ENCODE peak calls at places on chromosomes 6 and 20, in nine cellular contexts. M is cardiac muscle cell; F is GM23338; U is neural progenitor cell; D is tibial nerve; S is naive thymus-derived CD4-positive, alpha-beta T cell; C is right lobe of liver; L is breast epithelium; J is ascending aorta. V is an unnamed sample. For H3K4me1, the result is how much of the 10 kb centered on the place peaks cover.

GRCh38 chr6:144344651-144345050 is 59.5 kb downstream of the UTRN start:
- DNase-seq in M (no peak), F (no peak), U (no peak), D (no peak), S (peak), C (no peak), L (no peak), J (no peak), V (no peak)

GRCh38 chr6:131013495-131013894 is 49.5 kb downstream of the EPB41L2 start:
- DNase-seq in M (no peak), F (no peak), U (no peak), D (no peak), S (no peak), C (no peak), L (no peak), J (no peak), V (no peak)

GRCh38 chr6:54680531-54680930 is 166.0 kb upstream of the FAM83B start:
- DNase-seq in M (no peak), F (no peak), U (no peak), D (no peak), S (no peak), C (no peak), L (no peak), J (no peak), V (no peak)

GRCh38 chr6:77626431-77626830 is 26.4 kb upstream of the MEI4 start:
- DNase-seq in M (no peak), F (no peak), U (no peak), D (no peak), S (no peak), C (no peak), L (no peak), J (no peak), V (no peak)

GRCh38 chr6:78911218-78911617 is 43.9 kb downstream of the IRAK1BP1 start:
- DNase-seq in M (no peak), F (no peak), U (no peak), D (no peak), S (no peak), C (no peak), L (no peak), J (no peak), V (no peak)

GRCh38 chr6:101016163-101016562 is 135.0 kb upstream of the ASCC3 start:
- DNase-seq in M (no peak), F (no peak), U (no peak), D (no peak), S (no peak), C (no peak), L (no peak), J (no peak), V (no peak)

GRCh38 chr6:34475167-34476047 is 9.5 kb downstream of the PACSIN1 start:
- DNase-seq in M (no peak), F (no peak), U (no peak), D (no peak), S (no peak), C (no peak), L (no peak), J (no peak), V (no peak)

GRCh38 chr6:22448311-22448711 is 121.1 kb upstream of the HDGFL1 start:
- DNase-seq in M (no peak), F (no peak), U (peak), D (no peak), S (no peak), C (no peak), L (no peak), J (no peak), V (no peak)

GRCh38 chr6:144778773-144779531 is 493.8 kb downstream of the UTRN start:
- DNase-seq in M (no peak), F (peak), U (no peak), D (no peak), S (no peak), C (no peak), L (no peak), J (no peak), V (no peak)

GRCh38 chr6:5764401-5764955 is 242.2 kb downstream of the NRN1 start:
- DNase-seq in M (no peak), F (no peak), U (no peak), D (no peak), S (no peak), C (no peak), L (no peak), J (peak), V (no peak)

GRCh38 chr6:20707166-20707485 is 172.9 kb downstream of the CDKAL1 start:
- DNase-seq in M (no peak), F (no peak), U (no peak), D (no peak), S (no peak), C (no peak), L (no peak), J (no peak), V (no peak)

GRCh38 chr20:63086421-63087235 is 79.9 kb upstream of the BHLHE23 start:
- DNase-seq in M (no peak), F (no peak), U (no peak), D (no peak), S (no peak), C (peak), L (peak), J (no peak), V (peak)

GRCh38 chr6:137258170-137258569 is 39.0 kb upstream of the IFNGR1 start:
- DNase-seq in M (no peak), F (no peak), U (no peak), D (no peak), S (no peak), C (no peak), L (no peak), J (no peak), V (no peak)

GRCh38 chr6:170583736-170584180 is 679 bp downstream of the PDCD2 start:
- DNase-seq in M (no peak), F (no peak), U (no peak), D (no peak), S (no peak), C (no peak), L (no peak), J (no peak), V (no peak)

GRCh38 chr6:854405-855073 is 161.6 kb upstream of the EXOC2 start:
- DNase-seq in M (no peak), F (no peak), U (no peak), D (no peak), S (no peak), C (no peak), L (no peak), J (no peak), V (no peak)

GRCh38 chr6:105892577-105893262 is 193.4 kb upstream of the PRDM1 start:
- DNase-seq in M (no peak), F (no peak), U (no peak), D (no peak), S (no peak), C (no peak), L (no peak), J (no peak), V (no peak)

GRCh38 chr6:152848919-152849318 is 98.3 kb downstream of the VIP start:
- DNase-seq in M (no peak), F (no peak), U (no peak), D (no peak), S (no peak), C (no peak), L (no peak), J (no peak), V (no peak)

GRCh38 chr6:124393536-124393935 is 568.7 kb upstream of the RNF217 start:
- DNase-seq in M (no peak), F (no peak), U (no peak), D (no peak), S (no peak), C (no peak), L (no peak), J (no peak), V (no peak)

GRCh38 chr20:61861858-61862257 is 203.8 kb downstream of the TAF4 start:
- DNase-seq in M (no peak), F (no peak), U (no peak), D (no peak), S (no peak), C (no peak), L (no peak), J (no peak), V (no peak)

GRCh38 chr6:2756687-2757224 is 6.0 kb upstream of the MYLK4 start:
- DNase-seq in M (no peak), F (no peak), U (no peak), D (no peak), S (no peak), C (no peak), L (no peak), J (no peak), V (no peak)

GRCh38 chr20:7772376-7772775 is 167.9 kb downstream of the HAO1 start:
- DNase-seq in M (no peak), F (no peak), U (no peak), D (no peak), S (no peak), C (no peak), L (no peak), J (no peak), V (no peak)

GRCh38 chr6:81553246-81553645 is 199.2 kb downstream of the TENT5A start:
- DNase-seq in M (no peak), F (no peak), U (no peak), D (no peak), S (no peak), C (no peak), L (no peak), J (no peak), V (no peak)

GRCh38 chr6:52990342-52990741 is 4.7 kb downstream of the GSTA4 start:
- DNase-seq in M (no peak), F (no peak), U (no peak), D (no peak), S (no peak), C (no peak), L (no peak), J (no peak), V (no peak)

GRCh38 chr6:38198219-38198618 is 378.7 kb downstream of the ZFAND3 start:
- DNase-seq in M (peak), F (no peak), U (no peak), D (no peak), S (no peak), C (no peak), L (no peak), J (no peak), V (no peak)

GRCh38 chr6:28940294-28940858 is 16.6 kb upstream of the TRIM27 start:
- DNase-seq in M (peak), F (peak), U (peak), D (no peak), S (no peak), C (no peak), L (no peak), J (no peak), V (peak)

GRCh38 chr6:109834131-109834530 is 143.0 kb downstream of the FIG4 start:
- DNase-seq in M (no peak), F (no peak), U (no peak), D (no peak), S (no peak), C (no peak), L (no peak), J (no peak), V (no peak)

GRCh38 chr20:12570371-12570770 is 438.4 kb upstream of the SPTLC3 start:
- DNase-seq in M (peak), F (peak), U (peak), D (no peak), S (no peak), C (no peak), L (no peak), J (no peak), V (no peak)

GRCh38 chr6:20708367-20709124 is 174.3 kb downstream of the CDKAL1 start:
- DNase-seq in M (no peak), F (no peak), U (peak), D (no peak), S (peak), C (no peak), L (no peak), J (no peak), V (no peak)

GRCh38 chr6:4687989-4688947 is 87.9 kb upstream of the CDYL start:
- DNase-seq in M (no peak), F (no peak), U (no peak), D (no peak), S (no peak), C (no peak), L (no peak), J (no peak), V (no peak)

GRCh38 chr6:116313377-116313776 is 33.6 kb upstream of the TSPYL1 start:
- DNase-seq in M (no peak), F (no peak), U (no peak), D (no peak), S (no peak), C (no peak), L (no peak), J (no peak), V (no peak)

GRCh38 chr6:161136655-161137054 is 137.2 kb downstream of the AGPAT4 start:
- DNase-seq in M (no peak), F (no peak), U (no peak), D (no peak), S (no peak), C (no peak), L (no peak), J (no peak), V (no peak)

GRCh38 chr6:135419162-135419561 is 78.4 kb downstream of the AHI1 start:
- DNase-seq in M (no peak), F (no peak), U (no peak), D (no peak), S (no peak), C (no peak), L (no peak), J (no peak), V (no peak)

GRCh38 chr6:6696867-6697531 is 108.5 kb downstream of the LY86 start:
- DNase-seq in M (peak), F (peak), U (peak), D (no peak), S (no peak), C (no peak), L (no peak), J (no peak), V (peak)

GRCh38 chr6:169287675-169288074 is 34.0 kb upstream of the THBS2 start:
- DNase-seq in M (no peak), F (no peak), U (no peak), D (no peak), S (no peak), C (no peak), L (no peak), J (no peak), V (no peak)

GRCh38 chr6:147508073-147508870 is at the start of gene SAMD5:
- DNase-seq in M (peak), F (peak), U (peak), D (no peak), S (no peak), C (peak), L (no peak), J (no peak), V (peak)

GRCh38 chr20:50115041-50115512 is 2.1 kb upstream of the UBE2V1 start:
- DNase-seq in M (no peak), F (no peak), U (no peak), D (no peak), S (no peak), C (no peak), L (no peak), J (no peak), V (no peak)
- H3K4me1 ChIP-seq in M (under half), F (under half), U (under half), D (under half), S (under half), C (under half), L (under half), J (under half), V (under half)

GRCh38 chr6:154668156-154668555 is 65.1 kb upstream of the SCAF8 start:
- DNase-seq in M (no peak), F (no peak), U (no peak), D (no peak), S (no peak), C (no peak), L (no peak), J (no peak), V (no peak)
- H3K27ac ChIP-seq in M (no peak), F (no peak), U (no peak), D (no peak), S (no peak), C (no peak), L (no peak), J (no peak), V (no peak)

GRCh38 chr6:108587258-108588059 is 26.7 kb downstream of the FOXO3 start:
- DNase-seq in M (no peak), F (no peak), U (peak), D (no peak), S (no peak), C (no peak), L (no peak), J (no peak), V (no peak)
- H3K4me1 ChIP-seq in M (under half), F (half or more), U (under half), D (half or more), S (under half), C (half or more), L (half or more), J (half or more), V (half or more)

GRCh38 chr20:33666293-33667244 is at the start of gene ACTL10:
- DNase-seq in M (peak), F (peak), U (peak), D (peak), S (peak), C (peak), L (peak), J (peak), V (peak)
- H3K27ac ChIP-seq in M (peak), F (peak), U (no peak), D (peak), S (peak), C (peak), L (peak), J (peak), V (peak)

GRCh38 chr6:31558318-31558625 is 10.9 kb downstream of the NFKBIL1 start:
- DNase-seq in M (no peak), F (no peak), U (no peak), D (no peak), S (no peak), C (no peak), L (no peak), J (no peak), V (no peak)

GRCh38 chr6:31559958-31560696 is 12.0 kb upstream of the LTA start:
- DNase-seq in M (no peak), F (peak), U (no peak), D (no peak), S (peak), C (peak), L (no peak), J (no peak), V (peak)

GRCh38 chr6:31559606-31559957 is 12.2 kb downstream of the NFKBIL1 start:
- DNase-seq in M (no peak), F (no peak), U (no peak), D (no peak), S (no peak), C (no peak), L (no peak), J (no peak), V (no peak)

GRCh38 chr6:31558631-31559500 is 11.5 kb downstream of the NFKBIL1 start:
- DNase-seq in M (no peak), F (no peak), U (no peak), D (no peak), S (peak), C (no peak), L (no peak), J (no peak), V (no peak)

GRCh38 chr6:31560697-31561058 is 11.4 kb upstream of the LTA start:
- DNase-seq in M (no peak), F (no peak), U (no peak), D (no peak), S (no peak), C (no peak), L (no peak), J (no peak), V (no peak)
- H3K4me1 ChIP-seq in M (under half), F (under half), U (under half), D (under half), S (half or more), C (under half), L (under half), J (under half), V (under half)

V was measured in heart right ventricle.